ENCODE peak calls at places on chromosomes 1 and 21, in four cellular contexts. One of them, this sample, is unnamed.

GRCh38 chr1:16724718-16725438 is 15.4 kb upstream of the RNU1-4 start:
- DNase-seq in non-pigmented ciliary epithelial cell: no peak
- DNase-seq in hepatocyte: peak; percentile 26
- DNase-seq in fibroblast of pulmonary artery: no peak
- DNase-seq in this sample: no peak

GRCh38 chr21:42153746-42154145 is 65.2 kb upstream of the ABCG1 start:
- DNase-seq in non-pigmented ciliary epithelial cell: no peak
- DNase-seq in hepatocyte: no peak
- DNase-seq in fibroblast of pulmonary artery: no peak
- DNase-seq in this sample: no peak

GRCh38 chr1:29122987-29123870 is 474 bp downstream of the TMEM200B start:
- DNase-seq in non-pigmented ciliary epithelial cell: no peak
- DNase-seq in fibroblast of pulmonary artery: peak; percentile 40
- DNase-seq in hepatocyte: peak; percentile 49
- DNase-seq in this sample: peak; percentile 24

GRCh38 chr21:41754481-41754891 is 12.4 kb downstream of the RIPK4 start:
- DNase-seq in hepatocyte: no peak
- DNase-seq in non-pigmented ciliary epithelial cell: no peak
- DNase-seq in fibroblast of pulmonary artery: no peak
- DNase-seq in this sample: no peak

GRCh38 chr1:54681396-54681795 is 34.3 kb upstream of the TTC4 start:
- DNase-seq in non-pigmented ciliary epithelial cell: no peak
- DNase-seq in fibroblast of pulmonary artery: peak; percentile 22
- DNase-seq in hepatocyte: peak; percentile 42
- DNase-seq in this sample: no peak

GRCh38 chr1:179143332-179143731 is 61.5 kb downstream of the TOR3A start:
- DNase-seq in non-pigmented ciliary epithelial cell: peak; percentile 85
- DNase-seq in fibroblast of pulmonary artery: peak; percentile 94
- DNase-seq in hepatocyte: peak; percentile 23
- DNase-seq in this sample: no peak

GRCh38 chr1:232508161-232508661 is 121.7 kb downstream of the SIPA1L2 start:
- DNase-seq in fibroblast of pulmonary artery: no peak
- DNase-seq in non-pigmented ciliary epithelial cell: no peak
- DNase-seq in hepatocyte: no peak
- DNase-seq in this sample: no peak

GRCh38 chr1:168636642-168637111 is 60.3 kb downstream of the XCL1 start:
- DNase-seq in non-pigmented ciliary epithelial cell: no peak
- DNase-seq in fibroblast of pulmonary artery: peak; percentile 71
- DNase-seq in hepatocyte: peak; percentile 70
- DNase-seq in this sample: peak; percentile 65

GRCh38 chr1:195130598-195130997 is 1477.6 kb downstream of the KCNT2 start:
- DNase-seq in fibroblast of pulmonary artery: no peak
- DNase-seq in hepatocyte: no peak
- DNase-seq in non-pigmented ciliary epithelial cell: no peak
- DNase-seq in this sample: no peak

GRCh38 chr1:194252189-194252588 is 1065.8 kb upstream of the B3GALT2 start:
- DNase-seq in hepatocyte: no peak
- DNase-seq in non-pigmented ciliary epithelial cell: no peak
- DNase-seq in fibroblast of pulmonary artery: peak; percentile 59
- DNase-seq in this sample: no peak

GRCh38 chr1:5514519-5515183 is 477.6 kb downstream of the NPHP4 start:
- DNase-seq in hepatocyte: peak; percentile 81
- DNase-seq in fibroblast of pulmonary artery: peak; percentile 26
- DNase-seq in non-pigmented ciliary epithelial cell: no peak
- DNase-seq in this sample: peak; percentile 77

GRCh38 chr21:28247454-28248020 is 745.1 kb downstream of the LTN1 start:
- DNase-seq in fibroblast of pulmonary artery: no peak
- DNase-seq in non-pigmented ciliary epithelial cell: no peak
- DNase-seq in hepatocyte: no peak
- DNase-seq in this sample: no peak